ENCODE peak calls at places on chromosomes 7 and 10, in four cellular contexts. O is C1 segment of cervical spinal cord, L is body of pancreas, R is T-helper 1 cell. Y is an unnamed sample.
A peak's percentile ranks its signal among the peaks of the same experiment; 100 is the strongest.

GRCh38 chr7:96114190-96114589 is 207.7 kb downstream of the SLC25A13 start:
- DNase-seq in O (no peak), L (no peak), R (no peak), Y (no peak)

GRCh38 chr10:79049931-79050895 is 18.6 kb upstream of the ZMIZ1 start:
- DNase-seq in O (no peak), L (peak; percentile 9), R (no peak), Y (no peak)

GRCh38 chr7:98802088-98802780 is 67.6 kb downstream of the TMEM130 start:
- DNase-seq in O (no peak), L (peak; percentile 17), R (no peak), Y (no peak)

GRCh38 chr10:120516426-120516825 is 59.4 kb downstream of the PLPP4 start:
- DNase-seq in O (no peak), L (no peak), R (no peak), Y (no peak)

GRCh38 chr10:35963685-35964084 is 321.6 kb upstream of the FZD8 start:
- DNase-seq in O (no peak), L (no peak), R (no peak), Y (no peak)

GRCh38 chr10:24196426-24197039 is 12.4 kb upstream of the KIAA1217 start:
- DNase-seq in O (peak; percentile 36), L (peak; percentile 84), R (peak; percentile 61), Y (peak; percentile 53)

GRCh38 chr10:122164028-122164601 is 107.0 kb upstream of the BTBD16 start:
- DNase-seq in O (peak; percentile 40), L (peak; percentile 43), R (no peak), Y (peak; percentile 76)

GRCh38 chr7:37342665-37343471 is 105.8 kb downstream of the ELMO1 start:
- DNase-seq in O (peak; percentile 19), L (no peak), R (peak; percentile 67), Y (no peak)

GRCh38 chr7:31825576-31825975 is 138.6 kb downstream of the PPP1R17 start:
- DNase-seq in O (no peak), L (no peak), R (no peak), Y (no peak)

GRCh38 chr7:38507379-38507778 is 123.8 kb downstream of the AMPH start:
- DNase-seq in O (no peak), L (no peak), R (no peak), Y (no peak)

GRCh38 chr10:47365561-47365960 is 17.4 kb downstream of the RBP3 start:
- DNase-seq in O (no peak), L (no peak), R (no peak), Y (no peak)